ENCODE peak calls at places on chromosome 22, in ten cellular contexts. J is HCT116, X is mucosa of descending colon, K is BJ, T is A673, O is MCF 10A, Q is suprapubic skin, E is neural crest cell, P is Peyer's patch, U is Calu3. D is an unnamed sample.

GRCh38 chr22:30221121-30221992 is 25.2 kb downstream of the LIF start:
- DNase-seq in K (no peak), O (no peak), P (peak), X (peak), J (no peak), Q (no peak), E (no peak), T (no peak), U (no peak), D (no peak)

GRCh38 chr22:29032014-29032475 is 29.6 kb downstream of the C22orf31 start:
- DNase-seq in J (no peak), T (no peak), E (no peak), U (no peak), O (peak), Q (no peak), X (no peak), P (no peak), K (no peak), D (no peak)

GRCh38 chr22:31218565-31219262 is 6.6 kb downstream of the LIMK2 start:
- DNase-seq in E (no peak), T (no peak), Q (no peak), U (no peak), O (peak), K (no peak), J (no peak), X (no peak), P (no peak), D (no peak)

GRCh38 chr22:48938741-48939140 is 888.9 kb downstream of the BRD1 start:
- DNase-seq in O (no peak), X (no peak), P (no peak), Q (peak), E (no peak), K (no peak), U (no peak), T (no peak), J (no peak), D (no peak)

GRCh38 chr22:27718186-27719032 is 83.1 kb downstream of the MN1 start:
- DNase-seq in T (peak), U (peak), K (peak), P (no peak), Q (peak), X (peak), J (peak), E (no peak), O (peak), D (no peak)

GRCh38 chr22:46795140-46795539 is 32.7 kb downstream of the TBC1D22A start:
- DNase-seq in Q (no peak), T (no peak), O (no peak), X (no peak), U (no peak), P (peak), E (no peak), J (no peak), K (no peak), D (no peak)

GRCh38 chr22:46436595-46437163 is 100.7 kb downstream of the CELSR1 start:
- DNase-seq in U (no peak), X (no peak), J (no peak), P (no peak), K (no peak), O (no peak), T (no peak), Q (no peak), E (no peak), D (no peak)

GRCh38 chr22:48872271-48873260 is 955.1 kb downstream of the BRD1 start:
- DNase-seq in E (no peak), J (no peak), K (no peak), X (no peak), O (no peak), Q (no peak), T (peak), U (no peak), P (no peak), D (no peak)

GRCh38 chr22:46012881-46013281 is 35.9 kb upstream of the WNT7B start:
- DNase-seq in Q (peak), J (no peak), T (no peak), K (no peak), U (no peak), E (no peak), O (no peak), P (no peak), X (peak), D (no peak)

GRCh38 chr22:31089101-31090100 is 8.3 kb downstream of the SMTN start:
- DNase-seq in X (peak), J (no peak), T (no peak), Q (no peak), E (peak), K (no peak), P (peak), U (peak), O (peak), D (peak)

GRCh38 chr22:27128461-27129080 is 471.2 kb downstream of the MIAT start:
- DNase-seq in U (no peak), X (no peak), E (no peak), O (peak), K (no peak), T (peak), J (no peak), P (no peak), Q (no peak), D (no peak)

GRCh38 chr22:49658902-49659280 is 168.8 kb downstream of the BRD1 start:
- DNase-seq in T (no peak), K (no peak), E (no peak), J (no peak), O (no peak), P (no peak), Q (no peak), X (no peak), U (no peak), D (no peak)

GRCh38 chr22:23608583-23608982 is 23.5 kb downstream of the DRICH1 start:
- DNase-seq in Q (no peak), J (no peak), X (no peak), K (no peak), E (peak), U (no peak), O (peak), P (no peak), T (peak), D (peak)

GRCh38 chr22:23609983-23610781 is 21.9 kb downstream of the DRICH1 start:
- DNase-seq in X (no peak), E (no peak), P (no peak), Q (no peak), K (no peak), T (no peak), O (no peak), J (no peak), U (no peak), D (no peak)

GRCh38 chr22:23613193-23613973 is 18.7 kb downstream of the DRICH1 start:
- DNase-seq in T (no peak), U (no peak), P (no peak), Q (no peak), X (no peak), J (no peak), E (no peak), O (no peak), K (no peak), D (no peak)
- TF ChIP-seq CTCF in T (no peak), U (no peak), P (no peak), Q (no peak), X (no peak), J (no peak), E (no peak), O (no peak), K (no peak), D (no peak)

GRCh38 chr22:37752189-37753061 is 55.3 kb upstream of the GCAT start:
- DNase-seq in U (peak), X (peak), K (peak), E (peak), O (peak), Q (peak), P (peak), J (peak), T (peak), D (no peak)
- TF ChIP-seq CTCF in U (no peak), X (no peak), K (peak), E (no peak), O (no peak), Q (peak), P (peak), J (no peak), T (no peak), D (no peak)

DNA sequence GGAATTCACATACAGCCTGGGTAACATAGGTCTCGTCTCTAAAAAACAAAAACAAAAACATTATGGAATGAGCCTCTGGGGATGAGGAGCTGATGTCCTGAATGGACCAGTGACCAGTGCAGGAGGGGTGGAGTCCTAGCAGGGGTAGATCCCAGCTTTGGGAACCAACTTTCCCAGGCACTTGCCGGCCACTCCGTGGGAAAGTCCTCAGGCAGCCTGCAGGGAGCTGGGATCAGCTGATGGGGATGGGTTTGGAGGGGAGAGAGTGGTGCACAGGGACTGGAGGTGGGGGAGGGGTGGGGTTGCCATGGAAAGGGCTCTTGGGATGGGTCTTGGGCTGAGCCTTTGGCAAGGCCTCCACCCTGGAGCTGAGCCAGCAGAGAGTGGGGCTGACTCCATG is 19.1 kb downstream of the MGAT3 start:
- DNase-seq in O (no peak), J (no peak), X (no peak), P (no peak), U (no peak), E (no peak), K (no peak), Q (no peak), T (no peak), D (no peak)
- TF ChIP-seq CTCF in O (no peak), J (no peak), X (no peak), P (no peak), U (no peak), E (no peak), K (no peak), Q (no peak), T (no peak), D (no peak)

GRCh38 chr22:41620646-41621098 is at the start of gene DESI1:
- DNase-seq in P (no peak), U (peak), O (peak), K (no peak), J (no peak), E (no peak), T (peak), X (no peak), Q (no peak), D (no peak)
- TF ChIP-seq CTCF in P (no peak), U (no peak), O (no peak), K (no peak), J (no peak), E (no peak), T (no peak), X (no peak), Q (no peak), D (no peak)

GRCh38 chr22:40381461-40381860 is 11.1 kb downstream of the SGSM3 start:
- DNase-seq in J (no peak), U (no peak), E (no peak), O (no peak), T (no peak), P (no peak), X (no peak), K (no peak), Q (no peak), D (no peak)

GRCh38 chr22:40388231-40388630 is 17.8 kb downstream of the SGSM3 start:
- DNase-seq in O (no peak), K (no peak), T (no peak), J (no peak), X (no peak), U (no peak), E (no peak), P (no peak), Q (no peak), D (no peak)

GRCh38 chr22:40387758-40388157 is 17.4 kb downstream of the SGSM3 start:
- DNase-seq in J (no peak), P (no peak), O (no peak), K (no peak), X (no peak), E (no peak), U (peak), T (no peak), Q (no peak), D (no peak)

GRCh38 chr22:40383905-40384304 is 13.5 kb downstream of the SGSM3 start:
- DNase-seq in X (no peak), K (no peak), U (no peak), P (no peak), O (peak), T (no peak), E (no peak), Q (no peak), J (no peak), D (no peak)

DNA sequence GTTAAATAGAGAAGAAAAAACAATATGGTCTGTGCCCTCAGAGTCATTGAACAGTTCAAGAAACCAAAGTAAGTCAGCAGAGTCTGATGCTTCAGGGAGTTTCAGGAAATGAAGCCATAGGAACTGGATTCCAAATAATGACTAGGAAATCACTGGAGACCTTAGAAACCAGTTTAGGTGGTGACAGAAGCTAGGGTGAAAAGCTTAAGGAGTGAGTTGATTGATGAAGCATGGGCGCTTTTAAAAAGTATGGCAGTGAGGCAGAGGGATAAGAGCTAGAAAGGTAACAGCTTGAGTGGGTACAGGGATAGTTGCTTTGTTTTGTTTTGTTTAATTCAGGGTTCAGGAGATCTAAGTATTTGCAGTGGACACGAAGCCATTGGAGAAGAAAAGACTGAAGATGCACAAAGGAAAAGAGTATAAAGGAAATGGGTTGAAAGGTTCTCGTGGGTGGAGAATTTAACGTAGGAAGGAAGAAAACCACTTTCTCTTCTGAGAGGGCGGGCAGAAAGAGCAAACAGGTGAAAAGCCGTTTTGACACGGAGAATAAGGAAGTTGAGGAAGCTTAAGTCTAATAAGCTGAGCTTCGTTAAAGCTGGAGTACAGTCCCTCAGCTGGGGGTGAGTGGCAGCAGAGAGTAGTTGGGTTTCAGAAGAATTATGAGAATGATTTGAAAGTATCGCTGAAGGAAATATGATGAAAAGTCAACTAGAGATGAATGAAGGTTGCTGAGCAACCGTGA is 14.8 kb downstream of the SGSM3 start:
- DNase-seq in T (peak), U (peak), O (no peak), E (no peak), Q (no peak), X (no peak), J (no peak), P (peak), K (no peak), D (no peak)
- TF ChIP-seq CTCF in T (no peak), U (no peak), O (no peak), E (no peak), Q (no peak), X (no peak), J (no peak), P (no peak), K (no peak), D (no peak)

GRCh38 chr22:44918166-44918924 is 91.5 kb downstream of the PHF21B start:
- DNase-seq in Q (peak), J (no peak), E (no peak), O (no peak), P (no peak), U (no peak), K (no peak), X (no peak), T (no peak), D (no peak)
- TF ChIP-seq CTCF in Q (no peak), J (no peak), E (no peak), O (no peak), P (no peak), U (no peak), K (no peak), X (no peak), T (no peak), D (no peak)

GRCh38 chr22:37661160-37661924 is 2.8 kb downstream of the PDXP start:
- DNase-seq in P (no peak), K (no peak), U (no peak), Q (no peak), X (no peak), E (no peak), J (no peak), O (no peak), T (peak), D (no peak)
- TF ChIP-seq CTCF in P (peak), K (peak), U (no peak), Q (no peak), X (no peak), E (peak), J (no peak), O (peak), T (peak), D (no peak)

GRCh38 chr22:41302016-41302767 is 867 bp downstream of the ZC3H7B start:
- DNase-seq in O (no peak), P (no peak), U (no peak), Q (no peak), J (no peak), X (peak), T (peak), E (peak), K (no peak), D (peak)

GRCh38 chr22:41300661-41301060 is 664 bp upstream of the ZC3H7B start:
- DNase-seq in X (no peak), O (no peak), J (no peak), U (no peak), E (no peak), T (no peak), Q (no peak), K (no peak), P (no peak), D (no peak)

GRCh38 chr22:41296826-41297667 is 4.3 kb upstream of the ZC3H7B start:
- DNase-seq in Q (no peak), K (no peak), E (no peak), P (no peak), X (no peak), T (no peak), U (no peak), J (no peak), O (no peak), D (no peak)

GRCh38 chr22:41305646-41306045 is 4.3 kb downstream of the ZC3H7B start:
- DNase-seq in P (no peak), O (peak), E (no peak), U (no peak), T (peak), J (no peak), K (no peak), X (no peak), Q (no peak), D (no peak)

GRCh38 chr22:41301085-41302015 is at the start of gene ZC3H7B:
- DNase-seq in K (no peak), P (peak), Q (peak), X (peak), T (peak), J (no peak), U (peak), E (peak), O (peak), D (peak)
- TF ChIP-seq CTCF in K (peak), P (peak), Q (no peak), X (peak), T (peak), J (no peak), U (peak), E (peak), O (peak), D (no peak)

GRCh38 chr22:18067121-18067520 is 10.7 kb upstream of the PEX26 start:
- DNase-seq in U (no peak), P (no peak), O (no peak), T (no peak), E (no peak), K (no peak), J (no peak), Q (no peak), X (no peak), D (no peak)

GRCh38 chr22:18064636-18065035 is 13.2 kb upstream of the PEX26 start:
- DNase-seq in U (no peak), Q (no peak), O (no peak), P (no peak), E (no peak), K (no peak), J (no peak), X (no peak), T (no peak), D (no peak)

GRCh38 chr22:18066181-18066859 is 11.5 kb upstream of the PEX26 start:
- DNase-seq in P (peak), Q (no peak), T (no peak), X (peak), K (no peak), U (no peak), E (no peak), J (no peak), O (no peak), D (no peak)

GRCh38 chr22:18063311-18063710 is 14.5 kb upstream of the PEX26 start:
- DNase-seq in K (no peak), U (no peak), T (no peak), O (no peak), X (no peak), E (peak), P (no peak), J (no peak), Q (no peak), D (no peak)

DNA sequence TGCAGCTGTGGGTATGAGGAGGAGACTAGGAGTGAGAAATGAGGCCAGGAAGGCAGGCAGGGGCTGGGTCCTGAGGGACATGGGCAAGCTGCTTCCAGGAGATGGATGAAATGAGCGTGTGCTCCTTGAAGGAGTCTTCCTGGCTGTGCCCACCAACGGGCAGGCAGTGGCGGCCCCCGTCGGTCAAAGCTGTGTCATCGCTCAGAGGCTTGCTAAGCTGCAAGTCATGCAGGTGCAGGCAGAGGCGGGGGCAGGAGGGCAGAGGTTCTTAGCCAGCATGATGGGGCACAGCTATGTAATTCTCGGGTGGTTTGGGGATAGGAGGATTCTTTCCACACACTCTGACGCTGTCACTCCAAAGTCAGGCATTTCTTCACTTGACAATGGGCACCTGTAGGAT is 12.5 kb upstream of the PEX26 start:
- DNase-seq in E (no peak), U (peak), O (no peak), K (no peak), J (no peak), P (peak), T (no peak), Q (no peak), X (no peak), D (no peak)
- TF ChIP-seq CTCF in E (no peak), U (no peak), O (no peak), K (no peak), J (no peak), P (no peak), T (no peak), Q (no peak), X (no peak), D (no peak)